ENCODE peak calls at places on chromosomes 5 and 9, in six cellular contexts. K is MCF 10A, O is smooth muscle cell of the brain vasculature, G is HCEC 1CT, N is body of pancreas, T is fibroblast of the conjunctiva. L is an unnamed sample.

GRCh38 chr5:72394688-72395087 is 74.5 kb downstream of the PTCD2 start:
- DNase-seq in K (peak), O (no peak), G (peak), N (peak), T (no peak), L (no peak)

GRCh38 chr9:82797539-82797938 is 265.4 kb downstream of the RASEF start:
- DNase-seq in K (no peak), O (no peak), G (no peak), N (peak), T (no peak), L (no peak)

GRCh38 chr5:6570530-6570929 is 62.3 kb downstream of the NSUN2 start:
- DNase-seq in K (no peak), O (no peak), G (no peak), N (no peak), T (no peak), L (no peak)

GRCh38 chr5:6710078-6710477 is 3.2 kb upstream of the TENT4A start:
- DNase-seq in K (peak), O (no peak), G (no peak), N (no peak), T (no peak), L (no peak)

GRCh38 chr9:72262063-72262462 is 102.9 kb downstream of the ZFAND5 start:
- DNase-seq in K (no peak), O (no peak), G (no peak), N (no peak), T (no peak), L (no peak)

GRCh38 chr5:45205403-45205961 is 396.7 kb downstream of the MRPS30 start:
- DNase-seq in K (no peak), O (no peak), G (no peak), N (no peak), T (no peak), L (no peak)

GRCh38 chr9:110443146-110443877 is 105.6 kb upstream of the TXNDC8 start:
- DNase-seq in K (peak), O (peak), G (peak), N (no peak), T (peak), L (no peak)

GRCh38 chr9:18605763-18606162 is 131.8 kb downstream of the ADAMTSL1 start:
- DNase-seq in K (no peak), O (peak), G (peak), N (no peak), T (peak), L (no peak)

GRCh38 chr9:36939655-36940578 is 94.2 kb downstream of the PAX5 start:
- DNase-seq in K (no peak), O (no peak), G (no peak), N (no peak), T (no peak), L (no peak)

GRCh38 chr5:65742565-65743231 is 20.7 kb downstream of the NLN start:
- DNase-seq in K (peak), O (no peak), G (peak), N (no peak), T (peak), L (no peak)

GRCh38 chr5:134079748-134080581 is 34.5 kb upstream of the TCF7 start:
- DNase-seq in K (no peak), O (no peak), G (no peak), N (no peak), T (no peak), L (no peak)

GRCh38 chr5:151931260-151931659 is 6.6 kb upstream of the GLRA1 start:
- DNase-seq in K (no peak), O (no peak), G (no peak), N (no peak), T (no peak), L (no peak)

GRCh38 chr5:145068696-145069095 is 766.4 kb downstream of the PRELID2 start:
- DNase-seq in K (no peak), O (no peak), G (no peak), N (no peak), T (no peak), L (no peak)

GRCh38 chr9:136017813-136018190 is 56.6 kb upstream of the UBAC1 start:
- DNase-seq in K (no peak), O (no peak), G (no peak), N (no peak), T (no peak), L (no peak)

GRCh38 chr9:96875460-96876142 is 21.3 kb upstream of the ZNF782 start:
- DNase-seq in K (peak), O (peak), G (peak), N (peak), T (peak), L (peak)

GRCh38 chr5:112186401-112186990 is 232.6 kb downstream of the EPB41L4A start:
- DNase-seq in K (peak), O (peak), G (peak), N (peak), T (peak), L (peak)

GRCh38 chr5:159819671-159820411 is 96.4 kb upstream of the ADRA1B start:
- DNase-seq in K (peak), O (peak), G (peak), N (peak), T (peak), L (no peak)

GRCh38 chr5:2131196-2131595 is 248.5 kb upstream of the IRX4 start:
- DNase-seq in K (no peak), O (no peak), G (no peak), N (no peak), T (no peak), L (no peak)

GRCh38 chr9:130835441-130836298 is 616 bp downstream of the ABL1 start:
- DNase-seq in K (peak), O (no peak), G (peak), N (peak), T (peak), L (no peak)

GRCh38 chr5:515273-515836 is 8.9 kb downstream of the SLC9A3 start:
- DNase-seq in K (peak), O (no peak), G (no peak), N (no peak), T (no peak), L (no peak)

GRCh38 chr5:114467729-114468128 is 105.9 kb downstream of the KCNN2 start:
- DNase-seq in K (no peak), O (no peak), G (no peak), N (no peak), T (no peak), L (no peak)

GRCh38 chr5:132824426-132824825 is 6.0 kb downstream of the SHROOM1 start:
- DNase-seq in K (no peak), O (no peak), G (no peak), N (no peak), T (no peak), L (no peak)

GRCh38 chr9:119289740-119290139 is 79.5 kb downstream of the BRINP1 start:
- DNase-seq in K (peak), O (no peak), G (no peak), N (peak), T (peak), L (peak)

GRCh38 chr5:14429102-14429501 is 152.5 kb upstream of the OTULINL start:
- DNase-seq in K (no peak), O (no peak), G (no peak), N (no peak), T (no peak), L (no peak)

L was measured in globus pallidus.